ENCODE peak calls at places on chromosomes 13 and 19, in ten cellular contexts. F is iris pigment epithelial cell; N is AG09319; S is B cell; V is aorta; G is fibroblast of pulmonary artery; K is body of pancreas; Y is naive thymus-derived CD8-positive, alpha-beta T cell; O is erythroblast; J is NCI-H1436. Z is an unnamed sample.

GRCh38 chr13:46648166-46648607 is 95.2 kb downstream of the LRCH1 start:
- DNase-seq in F (peak), N (no peak), S (peak), V (no peak), G (no peak), K (peak), Y (no peak), O (peak), J (no peak), Z (no peak)

GRCh38 chr13:112730157-112730671 is 40.4 kb downstream of the ATP11A start:
- DNase-seq in F (no peak), N (no peak), S (no peak), V (no peak), G (peak), K (no peak), Y (no peak), O (no peak), J (no peak), Z (no peak)

GRCh38 chr13:97977376-97977705 is 23.9 kb downstream of the IPO5 start:
- DNase-seq in F (no peak), N (no peak), S (no peak), V (no peak), G (no peak), K (no peak), Y (no peak), O (no peak), J (no peak), Z (no peak)

GRCh38 chr19:41427647-41428480 is 690 bp upstream of the B3GNT8 start:
- DNase-seq in F (peak), N (no peak), S (no peak), V (peak), G (no peak), K (peak), Y (no peak), O (peak), J (no peak), Z (no peak)

GRCh38 chr13:110423689-110424302 is 116.7 kb downstream of the COL4A2 start:
- DNase-seq in F (no peak), N (no peak), S (no peak), V (no peak), G (no peak), K (no peak), Y (no peak), O (no peak), J (no peak), Z (no peak)

GRCh38 chr19:55209430-55210119 is at the start of gene PTPRH:
- DNase-seq in F (no peak), N (no peak), S (no peak), V (no peak), G (no peak), K (peak), Y (no peak), O (no peak), J (no peak), Z (no peak)

GRCh38 chr13:41827507-41828213 is 133.2 kb downstream of the VWA8 start:
- DNase-seq in F (peak), N (peak), S (no peak), V (no peak), G (peak), K (peak), Y (no peak), O (no peak), J (no peak), Z (peak)

GRCh38 chr13:44374348-44374712 is 706 bp downstream of the SERP2 start:
- DNase-seq in F (no peak), N (no peak), S (no peak), V (no peak), G (no peak), K (no peak), Y (no peak), O (no peak), J (no peak), Z (no peak)

GRCh38 chr19:9431475-9431874 is 3.9 kb downstream of the ZNF266 start:
- DNase-seq in F (peak), N (no peak), S (no peak), V (no peak), G (no peak), K (peak), Y (no peak), O (peak), J (no peak), Z (no peak)

GRCh38 chr13:31699650-31700049 is 39.7 kb upstream of the RXFP2 start:
- DNase-seq in F (no peak), N (no peak), S (no peak), V (no peak), G (peak), K (no peak), Y (no peak), O (no peak), J (no peak), Z (no peak)

GRCh38 chr13:110298566-110299321 is 8.2 kb downstream of the COL4A1 start:
- DNase-seq in F (peak), N (no peak), S (no peak), V (peak), G (peak), K (no peak), Y (no peak), O (no peak), J (no peak), Z (no peak)

GRCh38 chr13:46476174-46476573 is 76.8 kb upstream of the LRCH1 start:
- DNase-seq in F (no peak), N (no peak), S (no peak), V (no peak), G (no peak), K (no peak), Y (no peak), O (no peak), J (no peak), Z (no peak)

GRCh38 chr19:15292140-15292539 is 40.2 kb downstream of the BRD4 start:
- DNase-seq in F (no peak), N (no peak), S (no peak), V (no peak), G (no peak), K (no peak), Y (no peak), O (no peak), J (no peak), Z (no peak)

GRCh38 chr13:42086582-42086981 is 38.1 kb downstream of the DGKH start:
- DNase-seq in F (no peak), N (no peak), S (no peak), V (no peak), G (no peak), K (no peak), Y (no peak), O (no peak), J (no peak), Z (no peak)

GRCh38 chr19:17749912-17750317 is 1.4 kb upstream of the FCHO1 start:
- DNase-seq in F (peak), N (no peak), S (no peak), V (no peak), G (peak), K (no peak), Y (no peak), O (no peak), J (no peak), Z (no peak)

GRCh38 chr13:36820222-36820621 is 1.2 kb downstream of the RFXAP start:
- DNase-seq in F (no peak), N (no peak), S (no peak), V (no peak), G (no peak), K (no peak), Y (no peak), O (no peak), J (no peak), Z (no peak)

GRCh38 chr13:100347941-100348340 is 240.6 kb downstream of the GGACT start:
- DNase-seq in F (no peak), N (no peak), S (no peak), V (no peak), G (peak), K (no peak), Y (no peak), O (no peak), J (no peak), Z (no peak)

GRCh38 chr13:48066310-48066989 is 28.5 kb downstream of the MED4 start:
- DNase-seq in F (peak), N (no peak), S (no peak), V (no peak), G (peak), K (no peak), Y (no peak), O (peak), J (no peak), Z (no peak)

GRCh38 chr19:13629687-13630357 is 123.5 kb upstream of the CACNA1A start:
- DNase-seq in F (peak), N (no peak), S (no peak), V (no peak), G (no peak), K (no peak), Y (no peak), O (no peak), J (no peak), Z (peak)

GRCh38 chr19:8485561-8486371 is 16.7 kb downstream of the PRAM1 start:
- DNase-seq in F (no peak), N (no peak), S (no peak), V (peak), G (no peak), K (no peak), Y (no peak), O (no peak), J (no peak), Z (no peak)

GRCh38 chr19:46381346-46381745 is 32.0 kb downstream of the CCDC8 start:
- DNase-seq in F (no peak), N (no peak), S (no peak), V (no peak), G (no peak), K (no peak), Y (no peak), O (no peak), J (no peak), Z (no peak)

GRCh38 chr13:28564030-28564429 is 69.1 kb upstream of the FLT1 start:
- DNase-seq in F (no peak), N (no peak), S (no peak), V (no peak), G (no peak), K (no peak), Y (no peak), O (no peak), J (no peak), Z (no peak)

GRCh38 chr19:869245-870177 is 10.0 kb downstream of the CFD start:
- DNase-seq in F (peak), N (peak), S (no peak), V (peak), G (peak), K (peak), Y (no peak), O (no peak), J (no peak), Z (peak)

GRCh38 chr13:99125335-99125915 is 75.2 kb upstream of the UBAC2 start:
- DNase-seq in F (peak), N (no peak), S (no peak), V (no peak), G (no peak), K (no peak), Y (no peak), O (no peak), J (no peak), Z (no peak)

GRCh38 chr13:71695662-71696061 is 171.3 kb downstream of the DACH1 start:
- DNase-seq in F (no peak), N (no peak), S (no peak), V (no peak), G (no peak), K (no peak), Y (no peak), O (no peak), J (no peak), Z (no peak)

GRCh38 chr13:40639226-40639681 is 27.2 kb downstream of the FOXO1 start:
- DNase-seq in F (peak), N (no peak), S (no peak), V (no peak), G (peak), K (peak), Y (no peak), O (no peak), J (no peak), Z (no peak)

GRCh38 chr13:37069597-37070103 is 10.2 kb upstream of the SUPT20H start:
- DNase-seq in F (no peak), N (no peak), S (no peak), V (no peak), G (no peak), K (no peak), Y (no peak), O (no peak), J (no peak), Z (no peak)

GRCh38 chr19:42113641-42114348 is 18.5 kb downstream of the POU2F2 start:
- DNase-seq in F (peak), N (peak), S (peak), V (peak), G (peak), K (no peak), Y (no peak), O (no peak), J (peak), Z (peak)

GRCh38 chr13:73089216-73089615 is 30.4 kb downstream of the KLF5 start:
- DNase-seq in F (no peak), N (no peak), S (no peak), V (no peak), G (no peak), K (no peak), Y (no peak), O (no peak), J (no peak), Z (no peak)

GRCh38 chr13:109759609-109760008 is 26.8 kb downstream of the IRS2 start:
- DNase-seq in F (no peak), N (no peak), S (no peak), V (no peak), G (no peak), K (no peak), Y (no peak), O (no peak), J (no peak), Z (no peak)

GRCh38 chr13:113901642-113902041 is 37.8 kb upstream of the GAS6 start:
- DNase-seq in F (no peak), N (no peak), S (no peak), V (no peak), G (no peak), K (no peak), Y (no peak), O (no peak), J (no peak), Z (no peak)

GRCh38 chr19:8566855-8567254 is 10.4 kb downstream of the MYO1F start:
- DNase-seq in F (peak), N (no peak), S (no peak), V (no peak), G (no peak), K (no peak), Y (no peak), O (no peak), J (no peak), Z (no peak)

GRCh38 chr19:13796301-13797057 is 1.2 kb downstream of the ZSWIM4 start:
- DNase-seq in F (peak), N (peak), S (no peak), V (peak), G (peak), K (peak), Y (no peak), O (peak), J (no peak), Z (peak)

GRCh38 chr19:18496167-18496979 is 25.5 kb downstream of the ELL start:
- DNase-seq in F (peak), N (no peak), S (no peak), V (no peak), G (peak), K (peak), Y (peak), O (peak), J (no peak), Z (no peak)

GRCh38 chr13:110546933-110547332 is 14.6 kb downstream of the RAB20 start:
- DNase-seq in F (peak), N (no peak), S (no peak), V (peak), G (peak), K (peak), Y (no peak), O (no peak), J (no peak), Z (peak)

GRCh38 chr13:93224545-93224944 is 2.1 kb upstream of the GPC6 start:
- DNase-seq in F (no peak), N (no peak), S (no peak), V (no peak), G (peak), K (no peak), Y (no peak), O (no peak), J (no peak), Z (no peak)

Z was measured in AG04449.